ENCODE peak calls at places on chromosome 4, in five cellular contexts. Z is GM23338; N is psoas muscle; P is effector CD4-positive, alpha-beta T cell; A is activated naive CD8-positive, alpha-beta T cell treated with anti-CD3 and anti-CD28 coated beads, Interleukin-2, amount 50 U/mL, for 24 hours. K is an unnamed sample.

GRCh38 chr4:171966356-171966755 is 153.2 kb downstream of the GALNTL6 start:
- DNase-seq in N (no peak), Z (no peak), A (no peak), P (no peak), K (no peak)

GRCh38 chr4:19486400-19486799 is 765.3 kb upstream of the SLIT2 start:
- DNase-seq in P (no peak), Z (no peak), A (no peak), N (no peak), K (no peak)

GRCh38 chr4:149409186-149410056 is 406.2 kb downstream of the IQCM start:
- DNase-seq in Z (no peak), N (peak; percentile 26), A (no peak), P (no peak), K (no peak)

GRCh38 chr4:74471228-74471627 is 26.3 kb downstream of the AREG start:
- DNase-seq in N (no peak), Z (no peak), A (no peak), P (no peak), K (no peak)

GRCh38 chr4:163085085-163085484 is 81.6 kb downstream of the NAF1 start:
- DNase-seq in P (no peak), Z (no peak), N (no peak), A (no peak), K (no peak)

GRCh38 chr4:68162196-68162595 is 32.5 kb upstream of the TMPRSS11F start:
- DNase-seq in N (no peak), Z (no peak), A (no peak), P (no peak), K (no peak)

GRCh38 chr4:85905761-85906160 is 430.8 kb downstream of the ARHGAP24 start:
- DNase-seq in A (no peak), P (no peak), N (no peak), Z (no peak), K (no peak)

GRCh38 chr4:120841580-120841979 is 80.9 kb downstream of the PRDM5 start:
- DNase-seq in Z (no peak), N (no peak), P (no peak), A (no peak), K (no peak)

GRCh38 chr4:168028970-168029610 is 63.2 kb upstream of the ANXA10 start:
- DNase-seq in A (no peak), N (no peak), Z (no peak), P (no peak), K (no peak)

GRCh38 chr4:24392613-24393012 is 191.7 kb downstream of the DHX15 start:
- DNase-seq in A (no peak), Z (no peak), N (no peak), P (no peak), K (no peak)

GRCh38 chr4:22999419-22999818 is 306.7 kb downstream of the GBA3 start:
- DNase-seq in P (no peak), A (no peak), N (no peak), Z (peak; percentile 54), K (no peak)

GRCh38 chr4:1793496-1793840 is 375 bp downstream of the FGFR3 start:
- DNase-seq in A (peak; percentile 35), Z (peak; percentile 55), N (no peak), P (peak; percentile 17), K (peak; percentile 44)

GRCh38 chr4:122129061-122129460 is 23.1 kb upstream of the BLTP1 start:
- DNase-seq in P (no peak), Z (no peak), N (no peak), A (no peak), K (no peak)